ENCODE peak calls at places on chromosomes 6 and 20, in six cellular contexts. One of them, this sample, is unnamed.
A peak's percentile ranks its signal among the peaks of the same experiment; 100 is the strongest.

GRCh38 chr6:130760006-130760405 is 67.2 kb upstream of the SMLR1 start:
- DNase-seq in NCI-H1694: no peak
- DNase-seq in SW480: peak; percentile 16
- DNase-seq in effector memory CD4-positive, alpha-beta T cell: no peak
- DNase-seq in CD4-positive, alpha-beta memory T cell: no peak
- DNase-seq in cardiac muscle cell: peak; percentile 54
- DNase-seq in this sample: no peak

GRCh38 chr6:37516076-37516919 is 16.6 kb upstream of the CCDC167 start:
- DNase-seq in NCI-H1694: peak; percentile 78
- DNase-seq in SW480: peak; percentile 53
- DNase-seq in effector memory CD4-positive, alpha-beta T cell: peak; percentile 93
- DNase-seq in CD4-positive, alpha-beta memory T cell: peak; percentile 99
- DNase-seq in cardiac muscle cell: no peak
- DNase-seq in this sample: peak; percentile 92

GRCh38 chr6:3825851-3826581 is 23.2 kb upstream of the FAM50B start:
- DNase-seq in NCI-H1694: no peak
- DNase-seq in SW480: peak; percentile 67
- DNase-seq in effector memory CD4-positive, alpha-beta T cell: no peak
- DNase-seq in CD4-positive, alpha-beta memory T cell: no peak
- DNase-seq in cardiac muscle cell: peak; percentile 99
- DNase-seq in this sample: no peak

GRCh38 chr6:34982424-34982852 is 93.4 kb downstream of the ANKS1A start:
- DNase-seq in NCI-H1694: peak; percentile 5
- DNase-seq in SW480: no peak
- DNase-seq in effector memory CD4-positive, alpha-beta T cell: no peak
- DNase-seq in CD4-positive, alpha-beta memory T cell: no peak
- DNase-seq in cardiac muscle cell: peak; percentile 48
- DNase-seq in this sample: no peak

GRCh38 chr6:87586371-87587077 is 3.3 kb downstream of the RARS2 start:
- DNase-seq in NCI-H1694: no peak
- DNase-seq in SW480: no peak
- DNase-seq in effector memory CD4-positive, alpha-beta T cell: no peak
- DNase-seq in CD4-positive, alpha-beta memory T cell: no peak
- DNase-seq in cardiac muscle cell: no peak
- DNase-seq in this sample: no peak

GRCh38 chr6:9507136-9507895 is 907.6 kb downstream of the TFAP2A start:
- DNase-seq in NCI-H1694: no peak
- DNase-seq in SW480: no peak
- DNase-seq in effector memory CD4-positive, alpha-beta T cell: no peak
- DNase-seq in CD4-positive, alpha-beta memory T cell: no peak
- DNase-seq in cardiac muscle cell: no peak
- DNase-seq in this sample: no peak

GRCh38 chr6:94213176-94213575 is 793.8 kb upstream of the EPHA7 start:
- DNase-seq in NCI-H1694: no peak
- DNase-seq in SW480: no peak
- DNase-seq in effector memory CD4-positive, alpha-beta T cell: no peak
- DNase-seq in CD4-positive, alpha-beta memory T cell: no peak
- DNase-seq in cardiac muscle cell: no peak
- DNase-seq in this sample: no peak

GRCh38 chr6:2259002-2259494 is 13.6 kb upstream of the GMDS start:
- DNase-seq in NCI-H1694: no peak
- DNase-seq in SW480: no peak
- DNase-seq in effector memory CD4-positive, alpha-beta T cell: no peak
- DNase-seq in CD4-positive, alpha-beta memory T cell: no peak
- DNase-seq in cardiac muscle cell: no peak
- DNase-seq in this sample: no peak

GRCh38 chr20:5127204-5127858 is 523 bp downstream of the CDS2 start:
- DNase-seq in NCI-H1694: peak; percentile 56
- DNase-seq in SW480: peak; percentile 69
- DNase-seq in effector memory CD4-positive, alpha-beta T cell: peak; percentile 62
- DNase-seq in CD4-positive, alpha-beta memory T cell: peak; percentile 91
- DNase-seq in cardiac muscle cell: peak; percentile 41
- DNase-seq in this sample: peak; percentile 23